ENCODE peak calls at places on chromosomes 7 and 10, in eight cellular contexts. Y, F, G, C, M, O, E and Q are unnamed samples. For H3K9me3, the result is how much of the 10 kb centered on the place peaks cover.

GRCh38 chr7:151233804-151234203 is 1.5 kb downstream of the CHPF2 start:
- DNase-seq in Y (no peak), F (no peak), G (no peak), C (no peak), M (no peak), O (no peak), E (no peak), Q (no peak)

GRCh38 chr10:53573498-53573897 is 800.9 kb upstream of the MBL2 start:
- DNase-seq in Y (no peak), F (no peak), G (no peak), C (no peak), M (no peak), O (no peak), E (no peak), Q (no peak)

GRCh38 chr10:20207700-20208099 is 391.5 kb downstream of the PLXDC2 start:
- DNase-seq in Y (no peak), F (no peak), G (no peak), C (no peak), M (no peak), O (no peak), E (no peak), Q (no peak)

GRCh38 chr7:64890761-64891666 is 12.1 kb upstream of the ZNF273 start:
- DNase-seq in Y (no peak), F (no peak), G (no peak), C (no peak), M (peak), O (no peak), E (no peak), Q (no peak)

GRCh38 chr10:70940834-70941568 is 52.6 kb upstream of the PCBD1 start:
- DNase-seq in Y (no peak), F (peak), G (no peak), C (no peak), M (no peak), O (no peak), E (peak), Q (no peak)

GRCh38 chr10:23157239-23157661 is 34.9 kb upstream of the PTF1A start:
- DNase-seq in Y (no peak), F (no peak), G (no peak), C (no peak), M (no peak), O (no peak), E (no peak), Q (no peak)

GRCh38 chr10:61076572-61077114 is 132.7 kb upstream of the RHOBTB1 start:
- DNase-seq in Y (no peak), F (no peak), G (no peak), C (no peak), M (no peak), O (no peak), E (no peak), Q (no peak)

GRCh38 chr7:105229641-105230040 is 159.1 kb downstream of the SRPK2 start:
- DNase-seq in Y (no peak), F (no peak), G (no peak), C (no peak), M (no peak), O (no peak), E (no peak), Q (no peak)

GRCh38 chr10:92413519-92413918 is 122.6 kb downstream of the MARCHF5 start:
- DNase-seq in Y (no peak), F (peak), G (no peak), C (no peak), M (no peak), O (no peak), E (no peak), Q (no peak)

GRCh38 chr7:1920266-1920681 is 250.2 kb downstream of the ELFN1 start:
- DNase-seq in Y (no peak), F (no peak), G (peak), C (no peak), M (no peak), O (no peak), E (no peak), Q (no peak)

GRCh38 chr10:31939797-31940708 is 11.4 kb upstream of the ARHGAP12 start:
- DNase-seq in Y (no peak), F (no peak), G (no peak), C (no peak), M (no peak), O (no peak), E (no peak), Q (no peak)

GRCh38 chr10:74593470-74593869 is 232.9 kb upstream of the KAT6B start:
- DNase-seq in Y (no peak), F (peak), G (no peak), C (no peak), M (no peak), O (no peak), E (no peak), Q (no peak)

GRCh38 chr10:77274046-77274795 is 363.4 kb downstream of the KCNMA1 start:
- DNase-seq in Y (peak), F (no peak), G (no peak), C (no peak), M (no peak), O (no peak), E (no peak), Q (no peak)

GRCh38 chr7:18570890-18571478 is 75.4 kb downstream of the HDAC9 start:
- DNase-seq in Y (peak), F (peak), G (no peak), C (peak), M (no peak), O (no peak), E (no peak), Q (no peak)

GRCh38 chr10:26460736-26461135 is 22.6 kb downstream of the APBB1IP start:
- DNase-seq in Y (no peak), F (no peak), G (no peak), C (no peak), M (no peak), O (no peak), E (no peak), Q (no peak)

GRCh38 chr7:35831208-35831607 is 30.4 kb downstream of the SEPTIN7 start:
- DNase-seq in Y (peak), F (peak), G (no peak), C (no peak), M (no peak), O (no peak), E (no peak), Q (no peak)

GRCh38 chr7:157699357-157700013 is 362.7 kb downstream of the DNAJB6 start:
- DNase-seq in Y (no peak), F (no peak), G (no peak), C (no peak), M (no peak), O (no peak), E (no peak), Q (no peak)

GRCh38 chr7:135822396-135822795 is 73.8 kb upstream of the FAM180A start:
- DNase-seq in Y (no peak), F (no peak), G (no peak), C (no peak), M (no peak), O (no peak), E (no peak), Q (no peak)

GRCh38 chr7:133593561-133593960 is 340.7 kb downstream of the EXOC4 start:
- DNase-seq in Y (no peak), F (no peak), G (no peak), C (no peak), M (no peak), O (no peak), E (no peak), Q (no peak)

GRCh38 chr10:91935886-91936285 is 12.3 kb downstream of the BTAF1 start:
- DNase-seq in Y (no peak), F (no peak), G (no peak), C (no peak), M (no peak), O (no peak), E (no peak), Q (no peak)

GRCh38 chr10:33695536-33695935 is 361.1 kb upstream of the NRP1 start:
- DNase-seq in Y (no peak), F (no peak), G (no peak), C (no peak), M (no peak), O (no peak), E (no peak), Q (no peak)

GRCh38 chr7:155972651-155973349 is 160.5 kb upstream of the SHH start:
- DNase-seq in Y (no peak), F (no peak), G (no peak), C (no peak), M (peak), O (peak), E (no peak), Q (no peak)

GRCh38 chr10:132301371-132302330 is 6.1 kb downstream of the STK32C start:
- DNase-seq in Y (no peak), F (no peak), G (no peak), C (no peak), M (peak), O (no peak), E (no peak), Q (no peak)

GRCh38 chr10:134205-134742 is 981 bp upstream of the ZMYND11 start:
- DNase-seq in Y (peak), F (no peak), G (peak), C (peak), M (peak), O (peak), E (no peak), Q (no peak)

GRCh38 chr7:50857804-50858203 is 75.1 kb upstream of the GRB10 start:
- DNase-seq in Y (no peak), F (no peak), G (no peak), C (no peak), M (no peak), O (no peak), E (no peak), Q (no peak)

GRCh38 chr7:80643336-80643925 is 5.0 kb downstream of the CD36 start:
- DNase-seq in Y (no peak), F (no peak), G (no peak), C (no peak), M (no peak), O (no peak), E (no peak), Q (no peak)

GRCh38 chr7:2044311-2044882 is 188.3 kb downstream of the MAD1L1 start:
- DNase-seq in Y (no peak), F (no peak), G (no peak), C (no peak), M (no peak), O (no peak), E (peak), Q (no peak)

GRCh38 chr10:12237265-12238220 is 41.6 kb downstream of the CDC123 start:
- DNase-seq in Y (no peak), F (no peak), G (no peak), C (no peak), M (no peak), O (no peak), E (no peak), Q (no peak)

GRCh38 chr7:151601521-151602305 is 82.0 kb upstream of the RHEB start:
- DNase-seq in Y (no peak), F (peak), G (no peak), C (no peak), M (no peak), O (no peak), E (no peak), Q (no peak)

GRCh38 chr7:111708072-111708471 is 145.8 kb upstream of the IMMP2L start:
- DNase-seq in Y (no peak), F (no peak), G (no peak), C (no peak), M (no peak), O (no peak), E (no peak), Q (no peak)

GRCh38 chr7:49243521-49243920 is 319.2 kb downstream of the CDC14C start:
- DNase-seq in Y (no peak), F (no peak), G (no peak), C (no peak), M (no peak), O (no peak), E (no peak), Q (no peak)

GRCh38 chr10:113458944-113459343 is 93.9 kb upstream of the HABP2 start:
- DNase-seq in Y (no peak), F (no peak), G (no peak), C (no peak), M (no peak), O (no peak), E (no peak), Q (no peak)

DNA sequence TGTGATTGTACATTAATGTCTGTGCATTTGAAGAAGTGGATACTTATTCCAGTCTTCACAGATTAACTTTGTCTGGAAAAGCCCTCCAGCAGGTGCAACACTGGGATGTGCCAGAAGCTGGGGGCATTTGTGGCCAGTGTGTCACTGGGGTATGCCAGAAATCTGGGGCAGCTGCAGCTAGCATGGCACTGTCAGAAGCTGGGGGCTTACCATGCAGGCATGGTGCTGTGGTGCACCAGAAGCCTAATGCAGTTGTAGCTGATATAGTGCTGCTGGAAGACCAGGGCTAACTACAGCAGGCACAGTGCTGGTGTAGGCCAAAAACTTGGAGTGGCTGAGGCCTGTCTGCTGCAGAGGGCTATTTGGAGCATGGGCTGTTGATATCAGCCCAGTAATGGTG is 270.1 kb downstream of the STK31 start:
- DNase-seq in Y (no peak), F (no peak), G (no peak), C (no peak), M (no peak), O (no peak), E (no peak), Q (no peak)
- H3K9me3 ChIP-seq in Y (under half), F (under half), G (under half), C (under half), M (under half), O (under half), E (under half), Q (under half)

DNA sequence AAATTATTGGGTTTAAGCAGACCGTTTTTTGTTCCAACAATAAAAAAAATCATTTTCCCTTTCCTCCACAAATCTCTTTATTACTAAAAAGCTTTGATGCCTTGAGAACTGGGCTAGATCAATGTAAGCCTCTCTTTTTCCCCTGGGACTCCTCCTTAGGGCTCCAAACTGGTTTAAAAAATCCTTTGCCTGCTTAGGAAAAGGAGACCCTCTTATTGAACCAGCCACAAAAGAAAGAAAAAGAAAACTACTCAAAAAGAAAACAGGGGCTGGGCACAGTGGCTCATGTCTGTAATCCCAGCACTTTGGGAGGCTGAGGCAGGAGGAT is 25.0 kb upstream of the SVIL start:
- DNase-seq in Y (no peak), F (no peak), G (no peak), C (no peak), M (no peak), O (no peak), E (no peak), Q (no peak)
- H3K4me3 ChIP-seq in Y (no peak), F (no peak), G (peak), C (no peak), M (no peak), O (no peak), E (no peak), Q (no peak)

GRCh38 chr7:153433223-153433622 is 619.0 kb upstream of the DPP6 start:
- DNase-seq in Y (no peak), F (no peak), G (no peak), C (no peak), M (no peak), O (no peak), E (no peak), Q (no peak)
- H3K9me3 ChIP-seq in Y (under half), F (under half), G (under half), C (under half), M (half or more), O (under half), E (under half), Q (under half)

GRCh38 chr10:48465860-48466521 is 138.9 kb downstream of the ARHGAP22 start:
- DNase-seq in Y (no peak), F (no peak), G (no peak), C (no peak), M (peak), O (peak), E (no peak), Q (no peak)
- H3K4me3 ChIP-seq in Y (no peak), F (peak), G (no peak), C (no peak), M (no peak), O (no peak), E (peak), Q (no peak)

GRCh38 chr10:90138844-90139243 is 437.5 kb downstream of the KIF20B start:
- DNase-seq in Y (peak), F (peak), G (no peak), C (no peak), M (no peak), O (no peak), E (no peak), Q (no peak)

GRCh38 chr10:90130321-90131086 is 429.1 kb downstream of the KIF20B start:
- DNase-seq in Y (no peak), F (no peak), G (no peak), C (no peak), M (no peak), O (no peak), E (no peak), Q (no peak)

GRCh38 chr10:90136731-90137316 is 435.4 kb downstream of the KIF20B start:
- DNase-seq in Y (peak), F (peak), G (no peak), C (no peak), M (peak), O (no peak), E (no peak), Q (no peak)

GRCh38 chr10:90133606-90134005 is 432.2 kb downstream of the KIF20B start:
- DNase-seq in Y (no peak), F (no peak), G (no peak), C (no peak), M (no peak), O (no peak), E (no peak), Q (no peak)
- H3K9me3 ChIP-seq in Y (under half), F (under half), G (under half), C (under half), M (under half), O (under half), E (under half), Q (under half)

DNA sequence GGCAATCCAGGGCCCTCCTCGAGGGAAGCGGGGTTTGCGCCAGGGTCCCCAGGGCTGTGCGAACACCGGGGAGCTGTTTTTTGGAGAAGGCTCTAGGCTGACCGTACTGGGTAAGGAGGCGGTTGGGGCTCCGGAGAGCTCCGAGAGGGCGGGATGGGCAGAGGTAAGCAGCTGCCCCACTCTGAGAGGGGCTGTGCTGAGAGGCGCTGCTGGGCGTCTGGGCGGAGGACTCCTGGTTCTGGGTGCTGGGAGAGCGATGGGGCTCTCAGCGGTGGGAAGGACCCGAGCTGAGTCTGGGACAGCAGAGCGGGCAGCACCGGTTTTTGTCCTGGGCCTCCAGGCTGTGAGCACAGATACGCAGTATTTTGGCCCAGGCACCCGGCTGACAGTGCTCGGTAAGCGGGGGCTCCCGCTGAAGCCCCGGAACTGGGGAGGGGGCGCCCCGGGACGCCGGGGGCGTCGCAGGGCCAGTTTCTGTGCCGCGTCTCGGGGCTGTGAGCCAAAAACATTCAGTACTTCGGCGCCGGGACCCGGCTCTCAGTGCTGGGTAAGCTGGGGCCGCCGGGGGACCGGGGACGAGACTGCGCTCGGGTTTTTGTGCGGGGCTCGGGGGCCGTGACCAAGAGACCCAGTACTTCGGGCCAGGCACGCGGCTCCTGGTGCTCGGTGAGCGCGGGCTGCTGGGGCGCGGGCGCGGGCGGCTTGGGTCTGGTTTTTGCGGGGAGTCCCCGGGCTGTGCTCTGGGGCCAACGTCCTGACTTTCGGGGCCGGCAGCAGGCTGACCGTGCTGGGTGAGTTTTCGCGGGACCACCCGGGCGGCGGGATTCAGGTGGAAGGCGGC is 26.0 kb downstream of the PRSS2 start:
- DNase-seq in Y (peak), F (no peak), G (peak), C (no peak), M (peak), O (no peak), E (no peak), Q (no peak)
- H3K4me3 ChIP-seq in Y (peak), F (peak), G (peak), C (peak), M (peak), O (peak), E (peak), Q (peak)